ENCODE peak calls at places on chromosomes 13 and 19, in four cellular contexts. R, Q, M and X are unnamed samples.

GRCh38 chr19:38840583-38840968 is 9.0 kb upstream of the ECH1 start:
- DNase-seq in R (no peak), Q (no peak), M (no peak), X (no peak)

GRCh38 chr13:104483631-104484030 is 1417.4 kb upstream of the SLC10A2 start:
- DNase-seq in R (no peak), Q (no peak), M (no peak), X (no peak)

GRCh38 chr19:33453207-33453736 is 68.3 kb downstream of the PEPD start:
- DNase-seq in R (no peak), Q (no peak), M (no peak), X (no peak)

GRCh38 chr19:3785938-3786824 is at the start of gene MATK:
- DNase-seq in R (no peak), Q (no peak), M (no peak), X (no peak)

GRCh38 chr13:40626566-40626965 is 39.9 kb downstream of the FOXO1 start:
- DNase-seq in R (no peak), Q (no peak), M (no peak), X (no peak)

GRCh38 chr13:75135325-75135825 is 346.6 kb downstream of the TBC1D4 start:
- DNase-seq in R (no peak), Q (no peak), M (no peak), X (peak; percentile 84)

GRCh38 chr19:49983645-49984229 is 22.8 kb upstream of the SIGLEC11 start:
- DNase-seq in R (peak; percentile 9), Q (peak; percentile 75), M (peak; percentile 64), X (peak; percentile 17)

GRCh38 chr19:55256562-55257460 is 2.0 kb downstream of the PPP6R1 start:
- DNase-seq in R (no peak), Q (no peak), M (no peak), X (no peak)

GRCh38 chr13:111640476-111640875 is 320.0 kb downstream of the TEX29 start:
- DNase-seq in R (no peak), Q (no peak), M (no peak), X (no peak)